ENCODE peak calls at places on chromosomes 6 and 20, in nine cellular contexts. One of them, this sample, is unnamed.

GRCh38 chr20:38658879-38659612 is 57.4 kb downstream of the ARHGAP40 start:
- DNase-seq in iris pigment epithelial cell: peak
- DNase-seq in stimulated activated CD8-positive, alpha-beta memory T cell treated with anti-CD3 and anti-CD28 coated beads, Interleukin-2, amount 100 ng/mL, for 48 hours: no peak
- DNase-seq in lower lobe of right lung: no peak
- DNase-seq in choroid plexus epithelial cell: peak
- DNase-seq in activated T-helper 1 cell treated with Interleukin-2 at 50 U/mL for 16 hours: no peak
- DNase-seq in stromal cell of bone marrow: no peak
- DNase-seq in cardiac fibroblast: peak
- DNase-seq in bronchial epithelial cell: peak
- DNase-seq in this sample: no peak

GRCh38 chr20:52191436-52192295 is at the start of gene ZFP64:
- DNase-seq in stimulated activated CD8-positive, alpha-beta memory T cell treated with anti-CD3 and anti-CD28 coated beads, Interleukin-2, amount 100 ng/mL, for 48 hours: peak
- DNase-seq in activated T-helper 1 cell treated with Interleukin-2 at 50 U/mL for 16 hours: peak
- DNase-seq in stromal cell of bone marrow: peak
- DNase-seq in lower lobe of right lung: peak
- DNase-seq in choroid plexus epithelial cell: peak
- DNase-seq in iris pigment epithelial cell: peak
- DNase-seq in bronchial epithelial cell: peak
- DNase-seq in cardiac fibroblast: peak
- DNase-seq in this sample: no peak

GRCh38 chr20:51695574-51696303 is 72.5 kb downstream of the ATP9A start:
- DNase-seq in stimulated activated CD8-positive, alpha-beta memory T cell treated with anti-CD3 and anti-CD28 coated beads, Interleukin-2, amount 100 ng/mL, for 48 hours: no peak
- DNase-seq in activated T-helper 1 cell treated with Interleukin-2 at 50 U/mL for 16 hours: no peak
- DNase-seq in cardiac fibroblast: peak
- DNase-seq in bronchial epithelial cell: peak
- DNase-seq in choroid plexus epithelial cell: peak
- DNase-seq in iris pigment epithelial cell: peak
- DNase-seq in stromal cell of bone marrow: peak
- DNase-seq in lower lobe of right lung: no peak
- DNase-seq in this sample: no peak

GRCh38 chr6:149032599-149033405 is 284.7 kb upstream of the TAB2 start:
- DNase-seq in cardiac fibroblast: peak
- DNase-seq in stromal cell of bone marrow: peak
- DNase-seq in lower lobe of right lung: no peak
- DNase-seq in bronchial epithelial cell: peak
- DNase-seq in stimulated activated CD8-positive, alpha-beta memory T cell treated with anti-CD3 and anti-CD28 coated beads, Interleukin-2, amount 100 ng/mL, for 48 hours: no peak
- DNase-seq in activated T-helper 1 cell treated with Interleukin-2 at 50 U/mL for 16 hours: peak
- DNase-seq in choroid plexus epithelial cell: peak
- DNase-seq in iris pigment epithelial cell: peak
- DNase-seq in this sample: no peak

GRCh38 chr6:129672883-129673631 is 36.9 kb downstream of the ARHGAP18 start:
- DNase-seq in bronchial epithelial cell: peak
- DNase-seq in stimulated activated CD8-positive, alpha-beta memory T cell treated with anti-CD3 and anti-CD28 coated beads, Interleukin-2, amount 100 ng/mL, for 48 hours: no peak
- DNase-seq in stromal cell of bone marrow: peak
- DNase-seq in iris pigment epithelial cell: peak
- DNase-seq in activated T-helper 1 cell treated with Interleukin-2 at 50 U/mL for 16 hours: no peak
- DNase-seq in cardiac fibroblast: peak
- DNase-seq in lower lobe of right lung: no peak
- DNase-seq in choroid plexus epithelial cell: peak
- DNase-seq in this sample: peak

GRCh38 chr20:20083796-20084195 is 31.5 kb downstream of the CFAP61 start:
- DNase-seq in bronchial epithelial cell: peak
- DNase-seq in stromal cell of bone marrow: no peak
- DNase-seq in cardiac fibroblast: peak
- DNase-seq in iris pigment epithelial cell: peak
- DNase-seq in lower lobe of right lung: no peak
- DNase-seq in activated T-helper 1 cell treated with Interleukin-2 at 50 U/mL for 16 hours: no peak
- DNase-seq in choroid plexus epithelial cell: peak
- DNase-seq in stimulated activated CD8-positive, alpha-beta memory T cell treated with anti-CD3 and anti-CD28 coated beads, Interleukin-2, amount 100 ng/mL, for 48 hours: no peak
- DNase-seq in this sample: no peak

GRCh38 chr6:130713144-130713543 is 114.1 kb upstream of the SMLR1 start:
- DNase-seq in iris pigment epithelial cell: no peak
- DNase-seq in activated T-helper 1 cell treated with Interleukin-2 at 50 U/mL for 16 hours: no peak
- DNase-seq in cardiac fibroblast: no peak
- DNase-seq in lower lobe of right lung: no peak
- DNase-seq in choroid plexus epithelial cell: peak
- DNase-seq in stromal cell of bone marrow: no peak
- DNase-seq in bronchial epithelial cell: no peak
- DNase-seq in stimulated activated CD8-positive, alpha-beta memory T cell treated with anti-CD3 and anti-CD28 coated beads, Interleukin-2, amount 100 ng/mL, for 48 hours: no peak
- DNase-seq in this sample: no peak

GRCh38 chr6:169165031-169165430 is 88.6 kb downstream of the THBS2 start:
- DNase-seq in cardiac fibroblast: no peak
- DNase-seq in choroid plexus epithelial cell: no peak
- DNase-seq in stromal cell of bone marrow: no peak
- DNase-seq in lower lobe of right lung: no peak
- DNase-seq in bronchial epithelial cell: no peak
- DNase-seq in iris pigment epithelial cell: no peak
- DNase-seq in stimulated activated CD8-positive, alpha-beta memory T cell treated with anti-CD3 and anti-CD28 coated beads, Interleukin-2, amount 100 ng/mL, for 48 hours: no peak
- DNase-seq in activated T-helper 1 cell treated with Interleukin-2 at 50 U/mL for 16 hours: no peak
- DNase-seq in this sample: no peak

GRCh38 chr20:2865630-2866029 is 7.7 kb upstream of the PTPRA start:
- DNase-seq in cardiac fibroblast: no peak
- DNase-seq in stromal cell of bone marrow: no peak
- DNase-seq in bronchial epithelial cell: no peak
- DNase-seq in iris pigment epithelial cell: no peak
- DNase-seq in lower lobe of right lung: no peak
- DNase-seq in activated T-helper 1 cell treated with Interleukin-2 at 50 U/mL for 16 hours: no peak
- DNase-seq in stimulated activated CD8-positive, alpha-beta memory T cell treated with anti-CD3 and anti-CD28 coated beads, Interleukin-2, amount 100 ng/mL, for 48 hours: no peak
- DNase-seq in choroid plexus epithelial cell: peak
- DNase-seq in this sample: no peak

GRCh38 chr6:21080221-21080620 is 513.3 kb upstream of the SOX4 start:
- DNase-seq in stimulated activated CD8-positive, alpha-beta memory T cell treated with anti-CD3 and anti-CD28 coated beads, Interleukin-2, amount 100 ng/mL, for 48 hours: no peak
- DNase-seq in activated T-helper 1 cell treated with Interleukin-2 at 50 U/mL for 16 hours: no peak
- DNase-seq in bronchial epithelial cell: no peak
- DNase-seq in choroid plexus epithelial cell: no peak
- DNase-seq in iris pigment epithelial cell: no peak
- DNase-seq in stromal cell of bone marrow: no peak
- DNase-seq in cardiac fibroblast: no peak
- DNase-seq in lower lobe of right lung: no peak
- DNase-seq in this sample: no peak

GRCh38 chr20:63577317-63577894 is 3.4 kb upstream of the HELZ2 start:
- DNase-seq in bronchial epithelial cell: no peak
- DNase-seq in iris pigment epithelial cell: no peak
- DNase-seq in lower lobe of right lung: no peak
- DNase-seq in stimulated activated CD8-positive, alpha-beta memory T cell treated with anti-CD3 and anti-CD28 coated beads, Interleukin-2, amount 100 ng/mL, for 48 hours: no peak
- DNase-seq in stromal cell of bone marrow: no peak
- DNase-seq in choroid plexus epithelial cell: no peak
- DNase-seq in cardiac fibroblast: no peak
- DNase-seq in activated T-helper 1 cell treated with Interleukin-2 at 50 U/mL for 16 hours: no peak
- DNase-seq in this sample: no peak

GRCh38 chr20:58154106-58154505 is 74.3 kb downstream of the ANKRD60 start:
- DNase-seq in activated T-helper 1 cell treated with Interleukin-2 at 50 U/mL for 16 hours: no peak
- DNase-seq in stromal cell of bone marrow: no peak
- DNase-seq in lower lobe of right lung: no peak
- DNase-seq in cardiac fibroblast: no peak
- DNase-seq in bronchial epithelial cell: no peak
- DNase-seq in choroid plexus epithelial cell: no peak
- DNase-seq in iris pigment epithelial cell: no peak
- DNase-seq in stimulated activated CD8-positive, alpha-beta memory T cell treated with anti-CD3 and anti-CD28 coated beads, Interleukin-2, amount 100 ng/mL, for 48 hours: no peak
- DNase-seq in this sample: no peak

GRCh38 chr6:52407467-52407866 is 12.7 kb upstream of the EFHC1 start:
- DNase-seq in iris pigment epithelial cell: peak
- DNase-seq in lower lobe of right lung: no peak
- DNase-seq in activated T-helper 1 cell treated with Interleukin-2 at 50 U/mL for 16 hours: no peak
- DNase-seq in stromal cell of bone marrow: no peak
- DNase-seq in choroid plexus epithelial cell: peak
- DNase-seq in cardiac fibroblast: peak
- DNase-seq in stimulated activated CD8-positive, alpha-beta memory T cell treated with anti-CD3 and anti-CD28 coated beads, Interleukin-2, amount 100 ng/mL, for 48 hours: no peak
- DNase-seq in bronchial epithelial cell: peak
- DNase-seq in this sample: no peak

GRCh38 chr6:126786262-126786661 is 332.2 kb upstream of the RSPO3 start:
- DNase-seq in cardiac fibroblast: peak
- DNase-seq in stimulated activated CD8-positive, alpha-beta memory T cell treated with anti-CD3 and anti-CD28 coated beads, Interleukin-2, amount 100 ng/mL, for 48 hours: no peak
- DNase-seq in stromal cell of bone marrow: no peak
- DNase-seq in bronchial epithelial cell: peak
- DNase-seq in lower lobe of right lung: no peak
- DNase-seq in iris pigment epithelial cell: no peak
- DNase-seq in activated T-helper 1 cell treated with Interleukin-2 at 50 U/mL for 16 hours: no peak
- DNase-seq in choroid plexus epithelial cell: no peak
- DNase-seq in this sample: no peak

This sample was measured in epithelial cell of proximal tubule.